ENCODE peak calls at places on chromosomes 2 and 18, in five cellular contexts. One of them, this sample, is unnamed.

GRCh38 chr2:239575931-239576445 is 175.2 kb upstream of the HDAC4 start:
- DNase-seq in T-cell: no peak
- DNase-seq in globus pallidus: no peak
- DNase-seq in fibroblast of pulmonary artery: no peak
- DNase-seq in activated T-helper 1 cell treated with Interleukin-2 at 50 U/mL for 16 hours: no peak
- DNase-seq in this sample: no peak

GRCh38 chr2:175932675-175933074 is 69.4 kb downstream of the LNPK start:
- DNase-seq in fibroblast of pulmonary artery: no peak
- DNase-seq in globus pallidus: no peak
- DNase-seq in T-cell: no peak
- DNase-seq in activated T-helper 1 cell treated with Interleukin-2 at 50 U/mL for 16 hours: no peak
- DNase-seq in this sample: no peak

GRCh38 chr2:34627003-34627402 is 1027.9 kb upstream of the FAM98A start:
- DNase-seq in fibroblast of pulmonary artery: no peak
- DNase-seq in activated T-helper 1 cell treated with Interleukin-2 at 50 U/mL for 16 hours: no peak
- DNase-seq in T-cell: no peak
- DNase-seq in globus pallidus: no peak
- DNase-seq in this sample: no peak

GRCh38 chr2:210503622-210504300 is 27.2 kb upstream of the LANCL1 start:
- DNase-seq in fibroblast of pulmonary artery: peak
- DNase-seq in globus pallidus: peak
- DNase-seq in activated T-helper 1 cell treated with Interleukin-2 at 50 U/mL for 16 hours: no peak
- DNase-seq in T-cell: no peak
- DNase-seq in this sample: no peak

GRCh38 chr2:598043-598802 is 79.0 kb downstream of the TMEM18 start:
- DNase-seq in globus pallidus: no peak
- DNase-seq in T-cell: no peak
- DNase-seq in activated T-helper 1 cell treated with Interleukin-2 at 50 U/mL for 16 hours: no peak
- DNase-seq in fibroblast of pulmonary artery: no peak
- DNase-seq in this sample: no peak

GRCh38 chr2:172330060-172330671 is 97.2 kb upstream of the ITGA6 start:
- DNase-seq in fibroblast of pulmonary artery: no peak
- DNase-seq in activated T-helper 1 cell treated with Interleukin-2 at 50 U/mL for 16 hours: no peak
- DNase-seq in T-cell: no peak
- DNase-seq in globus pallidus: no peak
- DNase-seq in this sample: no peak

GRCh38 chr2:11029136-11029535 is 117.4 kb downstream of the KCNF1 start:
- DNase-seq in T-cell: no peak
- DNase-seq in globus pallidus: no peak
- DNase-seq in activated T-helper 1 cell treated with Interleukin-2 at 50 U/mL for 16 hours: no peak
- DNase-seq in fibroblast of pulmonary artery: no peak
- DNase-seq in this sample: no peak

GRCh38 chr2:159713691-159714585 is 1.6 kb downstream of the MARCHF7 start:
- DNase-seq in activated T-helper 1 cell treated with Interleukin-2 at 50 U/mL for 16 hours: no peak
- DNase-seq in fibroblast of pulmonary artery: peak
- DNase-seq in globus pallidus: no peak
- DNase-seq in T-cell: no peak
- DNase-seq in this sample: no peak

GRCh38 chr2:27322301-27322765 is 564 bp downstream of the MPV17 start:
- DNase-seq in globus pallidus: no peak
- DNase-seq in activated T-helper 1 cell treated with Interleukin-2 at 50 U/mL for 16 hours: no peak
- DNase-seq in fibroblast of pulmonary artery: no peak
- DNase-seq in T-cell: no peak
- DNase-seq in this sample: no peak

GRCh38 chr2:191376981-191377629 is 131.9 kb downstream of the MYO1B start:
- DNase-seq in T-cell: no peak
- DNase-seq in activated T-helper 1 cell treated with Interleukin-2 at 50 U/mL for 16 hours: no peak
- DNase-seq in fibroblast of pulmonary artery: peak
- DNase-seq in globus pallidus: peak
- DNase-seq in this sample: peak

GRCh38 chr18:79193826-79194225 is 124.6 kb downstream of the ATP9B start:
- DNase-seq in T-cell: no peak
- DNase-seq in globus pallidus: no peak
- DNase-seq in activated T-helper 1 cell treated with Interleukin-2 at 50 U/mL for 16 hours: no peak
- DNase-seq in fibroblast of pulmonary artery: no peak
- DNase-seq in this sample: no peak